ENCODE peak calls at places on chromosomes 6 and 20, in six cellular contexts. One of them, this sample, is unnamed.

GRCh38 chr6:28211840-28212509 is 13.1 kb upstream of the ZSCAN9 start:
- DNase-seq in lower lobe of right lung: no peak
- DNase-seq in activated CD8-positive, alpha-beta T cell treated with anti-CD3 and anti-CD28 coated beads for 36 hours: peak
- DNase-seq in CD14-positive monocyte: no peak
- DNase-seq in brain microvascular endothelial cell: no peak
- DNase-seq in GM13977: no peak
- DNase-seq in this sample: no peak

GRCh38 chr20:49230021-49230420 is 10.8 kb downstream of the DDX27 start:
- DNase-seq in lower lobe of right lung: no peak
- DNase-seq in activated CD8-positive, alpha-beta T cell treated with anti-CD3 and anti-CD28 coated beads for 36 hours: no peak
- DNase-seq in CD14-positive monocyte: no peak
- DNase-seq in brain microvascular endothelial cell: no peak
- DNase-seq in GM13977: no peak
- DNase-seq in this sample: no peak

GRCh38 chr6:21598662-21599061 is 5.1 kb downstream of the SOX4 start:
- DNase-seq in lower lobe of right lung: no peak
- DNase-seq in activated CD8-positive, alpha-beta T cell treated with anti-CD3 and anti-CD28 coated beads for 36 hours: no peak
- DNase-seq in CD14-positive monocyte: no peak
- DNase-seq in brain microvascular endothelial cell: no peak
- DNase-seq in GM13977: no peak
- DNase-seq in this sample: no peak

GRCh38 chr6:84762941-84763396 is 1.4 kb downstream of the TBX18 start:
- DNase-seq in lower lobe of right lung: peak
- DNase-seq in activated CD8-positive, alpha-beta T cell treated with anti-CD3 and anti-CD28 coated beads for 36 hours: no peak
- DNase-seq in CD14-positive monocyte: no peak
- DNase-seq in brain microvascular endothelial cell: no peak
- DNase-seq in GM13977: no peak
- DNase-seq in this sample: no peak

GRCh38 chr6:149843051-149843633 is 21.0 kb downstream of the LRP11 start:
- DNase-seq in lower lobe of right lung: no peak
- DNase-seq in activated CD8-positive, alpha-beta T cell treated with anti-CD3 and anti-CD28 coated beads for 36 hours: no peak
- DNase-seq in CD14-positive monocyte: no peak
- DNase-seq in brain microvascular endothelial cell: no peak
- DNase-seq in GM13977: no peak
- DNase-seq in this sample: no peak

GRCh38 chr6:8707956-8708772 is 272.8 kb upstream of the SLC35B3 start:
- DNase-seq in lower lobe of right lung: peak
- DNase-seq in activated CD8-positive, alpha-beta T cell treated with anti-CD3 and anti-CD28 coated beads for 36 hours: no peak
- DNase-seq in CD14-positive monocyte: no peak
- DNase-seq in brain microvascular endothelial cell: no peak
- DNase-seq in GM13977: peak
- DNase-seq in this sample: peak

GRCh38 chr6:113632220-113632864 is 224.8 kb upstream of the MARCKS start:
- DNase-seq in lower lobe of right lung: no peak
- DNase-seq in activated CD8-positive, alpha-beta T cell treated with anti-CD3 and anti-CD28 coated beads for 36 hours: peak
- DNase-seq in CD14-positive monocyte: peak
- DNase-seq in brain microvascular endothelial cell: peak
- DNase-seq in GM13977: no peak
- DNase-seq in this sample: no peak

GRCh38 chr20:17936791-17937687 is 31.6 kb downstream of the SNX5 start:
- DNase-seq in lower lobe of right lung: peak
- DNase-seq in activated CD8-positive, alpha-beta T cell treated with anti-CD3 and anti-CD28 coated beads for 36 hours: no peak
- DNase-seq in CD14-positive monocyte: no peak
- DNase-seq in brain microvascular endothelial cell: peak
- DNase-seq in GM13977: no peak
- DNase-seq in this sample: no peak

GRCh38 chr20:5835870-5836269 is 85.7 kb downstream of the SHLD1 start:
- DNase-seq in lower lobe of right lung: no peak
- DNase-seq in activated CD8-positive, alpha-beta T cell treated with anti-CD3 and anti-CD28 coated beads for 36 hours: no peak
- DNase-seq in CD14-positive monocyte: no peak
- DNase-seq in brain microvascular endothelial cell: no peak
- DNase-seq in GM13977: no peak
- DNase-seq in this sample: no peak

GRCh38 chr20:31833130-31833930 is 12.1 kb downstream of the FOXS1 start:
- DNase-seq in lower lobe of right lung: peak
- DNase-seq in activated CD8-positive, alpha-beta T cell treated with anti-CD3 and anti-CD28 coated beads for 36 hours: peak
- DNase-seq in CD14-positive monocyte: no peak
- DNase-seq in brain microvascular endothelial cell: peak
- DNase-seq in GM13977: peak
- DNase-seq in this sample: peak
- TF ChIP-seq CTCF in lower lobe of right lung: peak
- TF ChIP-seq CTCF in activated CD8-positive, alpha-beta T cell treated with anti-CD3 and anti-CD28 coated beads for 36 hours: peak
- TF ChIP-seq CTCF in CD14-positive monocyte: peak
- TF ChIP-seq CTCF in brain microvascular endothelial cell: peak
- TF ChIP-seq CTCF in GM13977: peak
- TF ChIP-seq CTCF in this sample: peak

GRCh38 chr6:108250240-108250866 is 10.5 kb downstream of the SNX3 start:
- DNase-seq in lower lobe of right lung: no peak
- DNase-seq in activated CD8-positive, alpha-beta T cell treated with anti-CD3 and anti-CD28 coated beads for 36 hours: peak
- DNase-seq in CD14-positive monocyte: no peak
- DNase-seq in brain microvascular endothelial cell: peak
- DNase-seq in GM13977: no peak
- DNase-seq in this sample: no peak
- TF ChIP-seq CTCF in lower lobe of right lung: no peak
- TF ChIP-seq CTCF in activated CD8-positive, alpha-beta T cell treated with anti-CD3 and anti-CD28 coated beads for 36 hours: peak
- TF ChIP-seq CTCF in CD14-positive monocyte: no peak
- TF ChIP-seq CTCF in brain microvascular endothelial cell: peak
- TF ChIP-seq CTCF in GM13977: peak
- TF ChIP-seq CTCF in this sample: no peak

GRCh38 chr20:57435105-57435497 is 43.9 kb downstream of the RBM38 start:
- DNase-seq in lower lobe of right lung: no peak
- DNase-seq in activated CD8-positive, alpha-beta T cell treated with anti-CD3 and anti-CD28 coated beads for 36 hours: no peak
- DNase-seq in CD14-positive monocyte: no peak
- DNase-seq in brain microvascular endothelial cell: no peak
- DNase-seq in GM13977: no peak
- DNase-seq in this sample: no peak

GRCh38 chr20:57433658-57434389 is 42.6 kb downstream of the RBM38 start:
- DNase-seq in lower lobe of right lung: no peak
- DNase-seq in activated CD8-positive, alpha-beta T cell treated with anti-CD3 and anti-CD28 coated beads for 36 hours: peak
- DNase-seq in CD14-positive monocyte: peak
- DNase-seq in brain microvascular endothelial cell: no peak
- DNase-seq in GM13977: peak
- DNase-seq in this sample: no peak

GRCh38 chr20:57435498-57436222 is 44.5 kb downstream of the RBM38 start:
- DNase-seq in lower lobe of right lung: peak
- DNase-seq in activated CD8-positive, alpha-beta T cell treated with anti-CD3 and anti-CD28 coated beads for 36 hours: peak
- DNase-seq in CD14-positive monocyte: peak
- DNase-seq in brain microvascular endothelial cell: peak
- DNase-seq in GM13977: no peak
- DNase-seq in this sample: no peak

GRCh38 chr20:57432874-57433491 is 41.8 kb downstream of the RBM38 start:
- DNase-seq in lower lobe of right lung: peak
- DNase-seq in activated CD8-positive, alpha-beta T cell treated with anti-CD3 and anti-CD28 coated beads for 36 hours: peak
- DNase-seq in CD14-positive monocyte: peak
- DNase-seq in brain microvascular endothelial cell: no peak
- DNase-seq in GM13977: peak
- DNase-seq in this sample: peak

GRCh38 chr20:57434390-57434700 is 43.1 kb downstream of the RBM38 start:
- DNase-seq in lower lobe of right lung: no peak
- DNase-seq in activated CD8-positive, alpha-beta T cell treated with anti-CD3 and anti-CD28 coated beads for 36 hours: peak
- DNase-seq in CD14-positive monocyte: no peak
- DNase-seq in brain microvascular endothelial cell: no peak
- DNase-seq in GM13977: no peak
- DNase-seq in this sample: no peak
- TF ChIP-seq CTCF in lower lobe of right lung: no peak
- TF ChIP-seq CTCF in activated CD8-positive, alpha-beta T cell treated with anti-CD3 and anti-CD28 coated beads for 36 hours: peak
- TF ChIP-seq CTCF in CD14-positive monocyte: peak
- TF ChIP-seq CTCF in brain microvascular endothelial cell: peak
- TF ChIP-seq CTCF in GM13977: peak
- TF ChIP-seq CTCF in this sample: no peak

DNA sequence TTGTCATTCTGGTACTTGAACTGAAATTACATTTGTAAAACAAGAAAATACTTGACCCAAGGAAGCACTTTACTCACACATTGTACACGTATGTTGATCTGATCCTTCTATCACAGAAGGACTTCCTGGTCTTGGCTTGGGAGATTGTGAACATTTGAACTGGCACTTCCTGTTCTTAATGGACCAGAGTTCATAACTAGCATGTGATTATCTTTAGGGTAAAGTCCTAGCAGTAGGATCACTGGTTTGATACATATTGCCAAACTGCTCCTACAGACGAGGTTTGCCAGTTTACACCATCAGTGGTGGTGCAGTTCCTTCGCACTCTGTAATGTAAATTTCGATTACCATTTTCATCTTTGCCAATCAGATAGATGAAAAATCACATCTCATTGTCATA is 12.7 kb downstream of the HECA start:
- DNase-seq in lower lobe of right lung: no peak
- DNase-seq in activated CD8-positive, alpha-beta T cell treated with anti-CD3 and anti-CD28 coated beads for 36 hours: no peak
- DNase-seq in CD14-positive monocyte: no peak
- DNase-seq in brain microvascular endothelial cell: no peak
- DNase-seq in GM13977: no peak
- DNase-seq in this sample: no peak
- TF ChIP-seq CTCF in lower lobe of right lung: no peak
- TF ChIP-seq CTCF in activated CD8-positive, alpha-beta T cell treated with anti-CD3 and anti-CD28 coated beads for 36 hours: no peak
- TF ChIP-seq CTCF in CD14-positive monocyte: no peak
- TF ChIP-seq CTCF in brain microvascular endothelial cell: no peak
- TF ChIP-seq CTCF in GM13977: no peak
- TF ChIP-seq CTCF in this sample: no peak

GRCh38 chr20:59678951-59679350 is 74.6 kb downstream of the PHACTR3 start:
- DNase-seq in lower lobe of right lung: no peak
- DNase-seq in activated CD8-positive, alpha-beta T cell treated with anti-CD3 and anti-CD28 coated beads for 36 hours: no peak
- DNase-seq in CD14-positive monocyte: no peak
- DNase-seq in brain microvascular endothelial cell: no peak
- DNase-seq in GM13977: no peak
- DNase-seq in this sample: no peak

GRCh38 chr20:59683181-59683580 is 78.8 kb downstream of the PHACTR3 start:
- DNase-seq in lower lobe of right lung: no peak
- DNase-seq in activated CD8-positive, alpha-beta T cell treated with anti-CD3 and anti-CD28 coated beads for 36 hours: no peak
- DNase-seq in CD14-positive monocyte: no peak
- DNase-seq in brain microvascular endothelial cell: no peak
- DNase-seq in GM13977: no peak
- DNase-seq in this sample: no peak

GRCh38 chr20:59680148-59680650 is 75.9 kb downstream of the PHACTR3 start:
- DNase-seq in lower lobe of right lung: no peak
- DNase-seq in activated CD8-positive, alpha-beta T cell treated with anti-CD3 and anti-CD28 coated beads for 36 hours: no peak
- DNase-seq in CD14-positive monocyte: no peak
- DNase-seq in brain microvascular endothelial cell: no peak
- DNase-seq in GM13977: no peak
- DNase-seq in this sample: no peak

GRCh38 chr20:59682603-59683002 is 78.3 kb downstream of the PHACTR3 start:
- DNase-seq in lower lobe of right lung: no peak
- DNase-seq in activated CD8-positive, alpha-beta T cell treated with anti-CD3 and anti-CD28 coated beads for 36 hours: no peak
- DNase-seq in CD14-positive monocyte: no peak
- DNase-seq in brain microvascular endothelial cell: no peak
- DNase-seq in GM13977: no peak
- DNase-seq in this sample: no peak

DNA sequence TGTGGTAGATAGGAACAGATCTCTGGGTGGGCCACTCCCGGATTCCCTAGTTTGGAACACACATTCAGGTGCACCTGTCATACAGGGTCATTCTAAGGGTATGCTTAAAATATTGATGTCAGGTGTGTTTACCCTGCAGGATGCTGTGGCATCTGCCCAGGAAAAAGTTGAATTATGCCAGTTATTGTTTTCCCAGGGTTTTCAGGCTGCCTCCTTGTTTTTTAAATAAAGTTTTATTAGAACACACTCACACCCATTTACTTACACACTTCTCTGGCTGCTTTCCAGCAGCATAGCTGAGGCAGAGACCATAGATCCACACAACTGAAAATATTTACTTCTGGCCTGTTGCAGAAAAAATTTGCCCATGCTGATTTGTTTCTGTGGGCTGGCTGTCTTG is 76.5 kb downstream of the PHACTR3 start:
- DNase-seq in lower lobe of right lung: no peak
- DNase-seq in activated CD8-positive, alpha-beta T cell treated with anti-CD3 and anti-CD28 coated beads for 36 hours: no peak
- DNase-seq in CD14-positive monocyte: no peak
- DNase-seq in brain microvascular endothelial cell: no peak
- DNase-seq in GM13977: no peak
- DNase-seq in this sample: no peak
- TF ChIP-seq CTCF in lower lobe of right lung: no peak
- TF ChIP-seq CTCF in activated CD8-positive, alpha-beta T cell treated with anti-CD3 and anti-CD28 coated beads for 36 hours: no peak
- TF ChIP-seq CTCF in CD14-positive monocyte: no peak
- TF ChIP-seq CTCF in brain microvascular endothelial cell: no peak
- TF ChIP-seq CTCF in GM13977: no peak
- TF ChIP-seq CTCF in this sample: no peak

GRCh38 chr20:1503564-1504227 is 12.5 kb upstream of the SIRPB2 start:
- DNase-seq in lower lobe of right lung: peak
- DNase-seq in activated CD8-positive, alpha-beta T cell treated with anti-CD3 and anti-CD28 coated beads for 36 hours: peak
- DNase-seq in CD14-positive monocyte: peak
- DNase-seq in brain microvascular endothelial cell: peak
- DNase-seq in GM13977: peak
- DNase-seq in this sample: peak
- TF ChIP-seq CTCF in lower lobe of right lung: peak
- TF ChIP-seq CTCF in activated CD8-positive, alpha-beta T cell treated with anti-CD3 and anti-CD28 coated beads for 36 hours: peak
- TF ChIP-seq CTCF in CD14-positive monocyte: peak
- TF ChIP-seq CTCF in brain microvascular endothelial cell: peak
- TF ChIP-seq CTCF in GM13977: peak
- TF ChIP-seq CTCF in this sample: peak

GRCh38 chr20:38748863-38749153 is 548 bp downstream of the ACTR5 start:
- DNase-seq in lower lobe of right lung: no peak
- DNase-seq in activated CD8-positive, alpha-beta T cell treated with anti-CD3 and anti-CD28 coated beads for 36 hours: peak
- DNase-seq in CD14-positive monocyte: no peak
- DNase-seq in brain microvascular endothelial cell: no peak
- DNase-seq in GM13977: no peak
- DNase-seq in this sample: no peak

GRCh38 chr20:38752029-38752428 is 3.8 kb downstream of the ACTR5 start:
- DNase-seq in lower lobe of right lung: no peak
- DNase-seq in activated CD8-positive, alpha-beta T cell treated with anti-CD3 and anti-CD28 coated beads for 36 hours: no peak
- DNase-seq in CD14-positive monocyte: no peak
- DNase-seq in brain microvascular endothelial cell: no peak
- DNase-seq in GM13977: no peak
- DNase-seq in this sample: no peak

GRCh38 chr20:38754924-38755323 is 6.7 kb downstream of the ACTR5 start:
- DNase-seq in lower lobe of right lung: no peak
- DNase-seq in activated CD8-positive, alpha-beta T cell treated with anti-CD3 and anti-CD28 coated beads for 36 hours: no peak
- DNase-seq in CD14-positive monocyte: no peak
- DNase-seq in brain microvascular endothelial cell: no peak
- DNase-seq in GM13977: no peak
- DNase-seq in this sample: no peak

GRCh38 chr20:38748097-38748862 is at the start of gene ACTR5:
- DNase-seq in lower lobe of right lung: peak
- DNase-seq in activated CD8-positive, alpha-beta T cell treated with anti-CD3 and anti-CD28 coated beads for 36 hours: peak
- DNase-seq in CD14-positive monocyte: peak
- DNase-seq in brain microvascular endothelial cell: peak
- DNase-seq in GM13977: peak
- DNase-seq in this sample: peak

GRCh38 chr20:38751360-38751976 is 3.2 kb downstream of the ACTR5 start:
- DNase-seq in lower lobe of right lung: no peak
- DNase-seq in activated CD8-positive, alpha-beta T cell treated with anti-CD3 and anti-CD28 coated beads for 36 hours: peak
- DNase-seq in CD14-positive monocyte: no peak
- DNase-seq in brain microvascular endothelial cell: peak
- DNase-seq in GM13977: peak
- DNase-seq in this sample: peak
- TF ChIP-seq CTCF in lower lobe of right lung: peak
- TF ChIP-seq CTCF in activated CD8-positive, alpha-beta T cell treated with anti-CD3 and anti-CD28 coated beads for 36 hours: peak
- TF ChIP-seq CTCF in CD14-positive monocyte: peak
- TF ChIP-seq CTCF in brain microvascular endothelial cell: peak
- TF ChIP-seq CTCF in GM13977: peak
- TF ChIP-seq CTCF in this sample: peak

GRCh38 chr20:34475979-34476736 is 40.1 kb upstream of the DYNLRB1 start:
- DNase-seq in lower lobe of right lung: peak
- DNase-seq in activated CD8-positive, alpha-beta T cell treated with anti-CD3 and anti-CD28 coated beads for 36 hours: peak
- DNase-seq in CD14-positive monocyte: no peak
- DNase-seq in brain microvascular endothelial cell: no peak
- DNase-seq in GM13977: peak
- DNase-seq in this sample: peak
- TF ChIP-seq CTCF in lower lobe of right lung: peak
- TF ChIP-seq CTCF in activated CD8-positive, alpha-beta T cell treated with anti-CD3 and anti-CD28 coated beads for 36 hours: peak
- TF ChIP-seq CTCF in CD14-positive monocyte: peak
- TF ChIP-seq CTCF in brain microvascular endothelial cell: peak
- TF ChIP-seq CTCF in GM13977: peak
- TF ChIP-seq CTCF in this sample: peak

GRCh38 chr6:40845588-40845987 is 193.4 kb downstream of the UNC5CL start:
- DNase-seq in lower lobe of right lung: no peak
- DNase-seq in activated CD8-positive, alpha-beta T cell treated with anti-CD3 and anti-CD28 coated beads for 36 hours: peak
- DNase-seq in CD14-positive monocyte: no peak
- DNase-seq in brain microvascular endothelial cell: peak
- DNase-seq in GM13977: no peak
- DNase-seq in this sample: peak
- TF ChIP-seq CTCF in lower lobe of right lung: peak
- TF ChIP-seq CTCF in activated CD8-positive, alpha-beta T cell treated with anti-CD3 and anti-CD28 coated beads for 36 hours: peak
- TF ChIP-seq CTCF in CD14-positive monocyte: peak
- TF ChIP-seq CTCF in brain microvascular endothelial cell: peak
- TF ChIP-seq CTCF in GM13977: peak
- TF ChIP-seq CTCF in this sample: peak

GRCh38 chr6:13834762-13835161 is 20.4 kb upstream of the MCUR1 start:
- DNase-seq in lower lobe of right lung: no peak
- DNase-seq in activated CD8-positive, alpha-beta T cell treated with anti-CD3 and anti-CD28 coated beads for 36 hours: no peak
- DNase-seq in CD14-positive monocyte: no peak
- DNase-seq in brain microvascular endothelial cell: no peak
- DNase-seq in GM13977: no peak
- DNase-seq in this sample: no peak
- TF ChIP-seq CTCF in lower lobe of right lung: no peak
- TF ChIP-seq CTCF in activated CD8-positive, alpha-beta T cell treated with anti-CD3 and anti-CD28 coated beads for 36 hours: no peak
- TF ChIP-seq CTCF in CD14-positive monocyte: no peak
- TF ChIP-seq CTCF in brain microvascular endothelial cell: no peak
- TF ChIP-seq CTCF in GM13977: no peak
- TF ChIP-seq CTCF in this sample: no peak